ENCODE peak calls at places on chromosomes 6 and 20, in five cellular contexts. One of them, this sample, is unnamed.

GRCh38 chr6:36678488-36679042 is at the start of gene CDKN1A:
- DNase-seq in OCI-LY7: peak
- DNase-seq in IMR-90: peak
- DNase-seq in Right ventricle myocardium superior: peak
- DNase-seq in HEK293T: peak
- DNase-seq in this sample: peak

GRCh38 chr6:41578714-41579610 is 32.8 kb downstream of the FOXP4 start:
- DNase-seq in OCI-LY7: no peak
- DNase-seq in IMR-90: peak
- DNase-seq in Right ventricle myocardium superior: peak
- DNase-seq in HEK293T: no peak
- DNase-seq in this sample: no peak

GRCh38 chr20:62686869-62687830 is 21.5 kb upstream of the NTSR1 start:
- DNase-seq in OCI-LY7: no peak
- DNase-seq in IMR-90: no peak
- DNase-seq in Right ventricle myocardium superior: no peak
- DNase-seq in HEK293T: no peak
- DNase-seq in this sample: no peak

GRCh38 chr6:53410508-53411258 is 61.9 kb upstream of the ELOVL5 start:
- DNase-seq in OCI-LY7: peak
- DNase-seq in IMR-90: peak
- DNase-seq in Right ventricle myocardium superior: peak
- DNase-seq in HEK293T: peak
- DNase-seq in this sample: peak

GRCh38 chr6:3782876-3783832 is 31.6 kb upstream of the PXDC1 start:
- DNase-seq in OCI-LY7: no peak
- DNase-seq in IMR-90: peak
- DNase-seq in Right ventricle myocardium superior: no peak
- DNase-seq in HEK293T: no peak
- DNase-seq in this sample: no peak

GRCh38 chr20:44422083-44422482 is 53.6 kb upstream of the TTPAL start:
- DNase-seq in OCI-LY7: no peak
- DNase-seq in IMR-90: peak
- DNase-seq in Right ventricle myocardium superior: no peak
- DNase-seq in HEK293T: no peak
- DNase-seq in this sample: no peak

GRCh38 chr20:10553326-10553984 is 118.3 kb downstream of the SLX4IP start:
- DNase-seq in OCI-LY7: peak
- DNase-seq in IMR-90: peak
- DNase-seq in Right ventricle myocardium superior: peak
- DNase-seq in HEK293T: peak
- DNase-seq in this sample: peak

GRCh38 chr6:117483645-117484016 is 1.2 kb downstream of the DCBLD1 start:
- DNase-seq in OCI-LY7: no peak
- DNase-seq in IMR-90: peak
- DNase-seq in Right ventricle myocardium superior: no peak
- DNase-seq in HEK293T: peak
- DNase-seq in this sample: no peak

GRCh38 chr6:12987783-12988182 is 271.2 kb downstream of the PHACTR1 start:
- DNase-seq in OCI-LY7: no peak
- DNase-seq in IMR-90: no peak
- DNase-seq in Right ventricle myocardium superior: no peak
- DNase-seq in HEK293T: no peak
- DNase-seq in this sample: no peak

GRCh38 chr20:24979036-24979960 is 13.3 kb downstream of the APMAP start:
- DNase-seq in OCI-LY7: no peak
- DNase-seq in IMR-90: no peak
- DNase-seq in Right ventricle myocardium superior: no peak
- DNase-seq in HEK293T: no peak
- DNase-seq in this sample: no peak

GRCh38 chr20:3749689-3750639 is 17.5 kb downstream of the HSPA12B start:
- DNase-seq in OCI-LY7: no peak
- DNase-seq in IMR-90: no peak
- DNase-seq in Right ventricle myocardium superior: no peak
- DNase-seq in HEK293T: peak
- DNase-seq in this sample: peak

GRCh38 chr20:1657556-1658334 is at the start of gene SIRPG:
- DNase-seq in OCI-LY7: no peak
- DNase-seq in IMR-90: no peak
- DNase-seq in Right ventricle myocardium superior: no peak
- DNase-seq in HEK293T: no peak
- DNase-seq in this sample: no peak

GRCh38 chr20:44946266-44946852 is 13.8 kb downstream of the TOMM34 start:
- DNase-seq in OCI-LY7: no peak
- DNase-seq in IMR-90: peak
- DNase-seq in Right ventricle myocardium superior: no peak
- DNase-seq in HEK293T: no peak
- DNase-seq in this sample: no peak

GRCh38 chr20:1185781-1186334 is 1.1 kb upstream of the TMEM74B start:
- DNase-seq in OCI-LY7: peak
- DNase-seq in IMR-90: peak
- DNase-seq in Right ventricle myocardium superior: peak
- DNase-seq in HEK293T: peak
- DNase-seq in this sample: peak

GRCh38 chr6:149318581-149319286 is 1.2 kb downstream of the TAB2 start:
- DNase-seq in OCI-LY7: peak
- DNase-seq in IMR-90: no peak
- DNase-seq in Right ventricle myocardium superior: no peak
- DNase-seq in HEK293T: no peak
- DNase-seq in this sample: peak

GRCh38 chr6:45835725-45836437 is 179.8 kb downstream of the CLIC5 start:
- DNase-seq in OCI-LY7: no peak
- DNase-seq in IMR-90: no peak
- DNase-seq in Right ventricle myocardium superior: no peak
- DNase-seq in HEK293T: no peak
- DNase-seq in this sample: no peak

GRCh38 chr6:156687875-156688549 is 89.2 kb upstream of the ARID1B start:
- DNase-seq in OCI-LY7: peak
- DNase-seq in IMR-90: peak
- DNase-seq in Right ventricle myocardium superior: peak
- DNase-seq in HEK293T: peak
- DNase-seq in this sample: no peak

GRCh38 chr6:110430236-110430635 is 14.9 kb upstream of the DDO start:
- DNase-seq in OCI-LY7: no peak
- DNase-seq in IMR-90: no peak
- DNase-seq in Right ventricle myocardium superior: no peak
- DNase-seq in HEK293T: no peak
- DNase-seq in this sample: no peak

GRCh38 chr6:21666200-21666671 is 72.7 kb downstream of the SOX4 start:
- DNase-seq in OCI-LY7: no peak
- DNase-seq in IMR-90: no peak
- DNase-seq in Right ventricle myocardium superior: no peak
- DNase-seq in HEK293T: no peak
- DNase-seq in this sample: no peak

GRCh38 chr6:45272626-45273025 is 55.5 kb upstream of the RUNX2 start:
- DNase-seq in OCI-LY7: no peak
- DNase-seq in IMR-90: no peak
- DNase-seq in Right ventricle myocardium superior: no peak
- DNase-seq in HEK293T: no peak
- DNase-seq in this sample: no peak

GRCh38 chr6:7479801-7480266 is 61.6 kb upstream of the DSP start:
- DNase-seq in OCI-LY7: no peak
- DNase-seq in IMR-90: peak
- DNase-seq in Right ventricle myocardium superior: no peak
- DNase-seq in HEK293T: peak
- DNase-seq in this sample: no peak

GRCh38 chr6:3137057-3137777 is 18.7 kb downstream of the BPHL start:
- DNase-seq in OCI-LY7: no peak
- DNase-seq in IMR-90: peak
- DNase-seq in Right ventricle myocardium superior: no peak
- DNase-seq in HEK293T: no peak
- DNase-seq in this sample: no peak

GRCh38 chr6:128161263-128161662 is 260.4 kb upstream of the THEMIS start:
- DNase-seq in OCI-LY7: no peak
- DNase-seq in IMR-90: no peak
- DNase-seq in Right ventricle myocardium superior: no peak
- DNase-seq in HEK293T: no peak
- DNase-seq in this sample: no peak

GRCh38 chr6:147700436-147701209 is 192.1 kb downstream of the SAMD5 start:
- DNase-seq in OCI-LY7: no peak
- DNase-seq in IMR-90: no peak
- DNase-seq in Right ventricle myocardium superior: no peak
- DNase-seq in HEK293T: no peak
- DNase-seq in this sample: no peak

GRCh38 chr6:55632953-55633352 is 54.0 kb upstream of the HMGCLL1 start:
- DNase-seq in OCI-LY7: no peak
- DNase-seq in IMR-90: peak
- DNase-seq in Right ventricle myocardium superior: no peak
- DNase-seq in HEK293T: no peak
- DNase-seq in this sample: no peak

GRCh38 chr6:134750669-134751068 is 199.2 kb downstream of the ALDH8A1 start:
- DNase-seq in OCI-LY7: no peak
- DNase-seq in IMR-90: peak
- DNase-seq in Right ventricle myocardium superior: no peak
- DNase-seq in HEK293T: no peak
- DNase-seq in this sample: no peak

GRCh38 chr6:33091957-33092356 is 16.2 kb downstream of the HLA-DPB1 start:
- DNase-seq in OCI-LY7: peak
- DNase-seq in IMR-90: no peak
- DNase-seq in Right ventricle myocardium superior: peak
- DNase-seq in HEK293T: peak
- DNase-seq in this sample: peak

GRCh38 chr6:1578293-1578745 is 31.4 kb upstream of the FOXC1 start:
- DNase-seq in OCI-LY7: no peak
- DNase-seq in IMR-90: no peak
- DNase-seq in Right ventricle myocardium superior: no peak
- DNase-seq in HEK293T: no peak
- DNase-seq in this sample: no peak

GRCh38 chr20:59472059-59472458 is 132.3 kb upstream of the PHACTR3 start:
- DNase-seq in OCI-LY7: no peak
- DNase-seq in IMR-90: no peak
- DNase-seq in Right ventricle myocardium superior: no peak
- DNase-seq in HEK293T: no peak
- DNase-seq in this sample: no peak

GRCh38 chr6:17497701-17498100 is 102.4 kb upstream of the FAM8A1 start:
- DNase-seq in OCI-LY7: no peak
- DNase-seq in IMR-90: no peak
- DNase-seq in Right ventricle myocardium superior: no peak
- DNase-seq in HEK293T: no peak
- DNase-seq in this sample: no peak

This sample was measured in Karpas-422.